ENCODE peak calls at places on chromosome 4, in nine cellular contexts. One of them, this sample, is unnamed.
A peak's percentile ranks its signal among the peaks of the same experiment; 100 is the strongest.

GRCh38 chr4:6225469-6225868 is 25.1 kb upstream of the JAKMIP1 start:
- DNase-seq in stimulated activated CD8-positive, alpha-beta memory T cell treated with anti-CD3 and anti-CD28 coated beads, Interleukin-4, amount 100 ng/mL, for 48 hours: peak; percentile 35
- DNase-seq in SK-N-DZ: no peak
- DNase-seq in amniotic stem cell: no peak
- DNase-seq in foreskin fibroblast: no peak
- DNase-seq in ovary: no peak
- DNase-seq in choroid plexus epithelial cell: peak; percentile 40
- DNase-seq in effector memory CD4-positive, alpha-beta T cell: no peak
- DNase-seq in EL: peak; percentile 14
- DNase-seq in this sample: no peak

GRCh38 chr4:102234243-102234838 is 110.9 kb downstream of the SLC39A8 start:
- DNase-seq in amniotic stem cell: no peak
- DNase-seq in ovary: no peak
- DNase-seq in SK-N-DZ: no peak
- DNase-seq in EL: no peak
- DNase-seq in stimulated activated CD8-positive, alpha-beta memory T cell treated with anti-CD3 and anti-CD28 coated beads, Interleukin-4, amount 100 ng/mL, for 48 hours: no peak
- DNase-seq in foreskin fibroblast: no peak
- DNase-seq in choroid plexus epithelial cell: no peak
- DNase-seq in effector memory CD4-positive, alpha-beta T cell: no peak
- DNase-seq in this sample: no peak

GRCh38 chr4:78720994-78721677 is 55.0 kb upstream of the BMP2K start:
- DNase-seq in EL: no peak
- DNase-seq in amniotic stem cell: no peak
- DNase-seq in effector memory CD4-positive, alpha-beta T cell: no peak
- DNase-seq in stimulated activated CD8-positive, alpha-beta memory T cell treated with anti-CD3 and anti-CD28 coated beads, Interleukin-4, amount 100 ng/mL, for 48 hours: peak; percentile 30
- DNase-seq in choroid plexus epithelial cell: no peak
- DNase-seq in foreskin fibroblast: no peak
- DNase-seq in ovary: no peak
- DNase-seq in SK-N-DZ: no peak
- DNase-seq in this sample: no peak

GRCh38 chr4:83109480-83110221 is 4.9 kb downstream of the PLAC8 start:
- DNase-seq in amniotic stem cell: no peak
- DNase-seq in choroid plexus epithelial cell: peak; percentile 18
- DNase-seq in effector memory CD4-positive, alpha-beta T cell: peak; percentile 24
- DNase-seq in foreskin fibroblast: peak; percentile 13
- DNase-seq in ovary: no peak
- DNase-seq in stimulated activated CD8-positive, alpha-beta memory T cell treated with anti-CD3 and anti-CD28 coated beads, Interleukin-4, amount 100 ng/mL, for 48 hours: peak; percentile 64
- DNase-seq in EL: peak; percentile 59
- DNase-seq in SK-N-DZ: peak; percentile 31
- DNase-seq in this sample: peak; percentile 16

GRCh38 chr4:156496797-156497196 is 474.8 kb downstream of the PDGFC start:
- DNase-seq in ovary: no peak
- DNase-seq in choroid plexus epithelial cell: peak; percentile 42
- DNase-seq in foreskin fibroblast: peak; percentile 78
- DNase-seq in amniotic stem cell: no peak
- DNase-seq in effector memory CD4-positive, alpha-beta T cell: no peak
- DNase-seq in SK-N-DZ: no peak
- DNase-seq in stimulated activated CD8-positive, alpha-beta memory T cell treated with anti-CD3 and anti-CD28 coated beads, Interleukin-4, amount 100 ng/mL, for 48 hours: no peak
- DNase-seq in EL: peak; percentile 65
- DNase-seq in this sample: no peak

GRCh38 chr4:157115613-157116340 is 39.8 kb downstream of the GLRB start:
- DNase-seq in choroid plexus epithelial cell: peak; percentile 78
- DNase-seq in effector memory CD4-positive, alpha-beta T cell: no peak
- DNase-seq in EL: peak; percentile 78
- DNase-seq in stimulated activated CD8-positive, alpha-beta memory T cell treated with anti-CD3 and anti-CD28 coated beads, Interleukin-4, amount 100 ng/mL, for 48 hours: no peak
- DNase-seq in SK-N-DZ: no peak
- DNase-seq in ovary: no peak
- DNase-seq in amniotic stem cell: peak; percentile 1
- DNase-seq in foreskin fibroblast: peak; percentile 33
- DNase-seq in this sample: no peak

GRCh38 chr4:150236626-150237025 is 158.4 kb downstream of the DCLK2 start:
- DNase-seq in stimulated activated CD8-positive, alpha-beta memory T cell treated with anti-CD3 and anti-CD28 coated beads, Interleukin-4, amount 100 ng/mL, for 48 hours: no peak
- DNase-seq in amniotic stem cell: no peak
- DNase-seq in SK-N-DZ: no peak
- DNase-seq in choroid plexus epithelial cell: no peak
- DNase-seq in ovary: no peak
- DNase-seq in EL: peak; percentile 77
- DNase-seq in foreskin fibroblast: no peak
- DNase-seq in effector memory CD4-positive, alpha-beta T cell: no peak
- DNase-seq in this sample: no peak

GRCh38 chr4:25795566-25796454 is 67.0 kb downstream of the SEL1L3 start:
- DNase-seq in stimulated activated CD8-positive, alpha-beta memory T cell treated with anti-CD3 and anti-CD28 coated beads, Interleukin-4, amount 100 ng/mL, for 48 hours: no peak
- DNase-seq in SK-N-DZ: peak; percentile 9
- DNase-seq in amniotic stem cell: peak; percentile 55
- DNase-seq in foreskin fibroblast: peak; percentile 52
- DNase-seq in choroid plexus epithelial cell: peak; percentile 78
- DNase-seq in effector memory CD4-positive, alpha-beta T cell: no peak
- DNase-seq in ovary: no peak
- DNase-seq in EL: peak; percentile 92
- DNase-seq in this sample: no peak

GRCh38 chr4:112693507-112693906 is 56.6 kb downstream of the LARP7 start:
- DNase-seq in stimulated activated CD8-positive, alpha-beta memory T cell treated with anti-CD3 and anti-CD28 coated beads, Interleukin-4, amount 100 ng/mL, for 48 hours: no peak
- DNase-seq in choroid plexus epithelial cell: no peak
- DNase-seq in effector memory CD4-positive, alpha-beta T cell: no peak
- DNase-seq in ovary: no peak
- DNase-seq in EL: no peak
- DNase-seq in SK-N-DZ: no peak
- DNase-seq in amniotic stem cell: no peak
- DNase-seq in foreskin fibroblast: no peak
- DNase-seq in this sample: no peak

GRCh38 chr4:82721819-82722423 is 76.7 kb downstream of the SCD5 start:
- DNase-seq in stimulated activated CD8-positive, alpha-beta memory T cell treated with anti-CD3 and anti-CD28 coated beads, Interleukin-4, amount 100 ng/mL, for 48 hours: peak; percentile 31
- DNase-seq in SK-N-DZ: peak; percentile 22
- DNase-seq in ovary: no peak
- DNase-seq in choroid plexus epithelial cell: peak; percentile 38
- DNase-seq in foreskin fibroblast: no peak
- DNase-seq in effector memory CD4-positive, alpha-beta T cell: no peak
- DNase-seq in amniotic stem cell: no peak
- DNase-seq in EL: peak; percentile 36
- DNase-seq in this sample: no peak

GRCh38 chr4:175703956-175704600 is 108.0 kb downstream of the GPM6A start:
- DNase-seq in SK-N-DZ: no peak
- DNase-seq in stimulated activated CD8-positive, alpha-beta memory T cell treated with anti-CD3 and anti-CD28 coated beads, Interleukin-4, amount 100 ng/mL, for 48 hours: no peak
- DNase-seq in effector memory CD4-positive, alpha-beta T cell: no peak
- DNase-seq in ovary: no peak
- DNase-seq in foreskin fibroblast: no peak
- DNase-seq in EL: no peak
- DNase-seq in choroid plexus epithelial cell: no peak
- DNase-seq in amniotic stem cell: no peak
- DNase-seq in this sample: no peak

GRCh38 chr4:182235016-182235415 is 8.2 kb upstream of the TENM3 start:
- DNase-seq in foreskin fibroblast: no peak
- DNase-seq in amniotic stem cell: no peak
- DNase-seq in SK-N-DZ: no peak
- DNase-seq in effector memory CD4-positive, alpha-beta T cell: no peak
- DNase-seq in choroid plexus epithelial cell: no peak
- DNase-seq in stimulated activated CD8-positive, alpha-beta memory T cell treated with anti-CD3 and anti-CD28 coated beads, Interleukin-4, amount 100 ng/mL, for 48 hours: no peak
- DNase-seq in EL: peak; percentile 79
- DNase-seq in ovary: no peak
- DNase-seq in this sample: no peak

GRCh38 chr4:137545461-137545861 is 13.2 kb upstream of the PCDH18 start:
- DNase-seq in choroid plexus epithelial cell: peak; percentile 94
- DNase-seq in amniotic stem cell: no peak
- DNase-seq in stimulated activated CD8-positive, alpha-beta memory T cell treated with anti-CD3 and anti-CD28 coated beads, Interleukin-4, amount 100 ng/mL, for 48 hours: no peak
- DNase-seq in ovary: peak; percentile 33
- DNase-seq in foreskin fibroblast: peak; percentile 66
- DNase-seq in EL: peak; percentile 41
- DNase-seq in SK-N-DZ: no peak
- DNase-seq in effector memory CD4-positive, alpha-beta T cell: no peak
- DNase-seq in this sample: no peak

GRCh38 chr4:14022428-14022827 is 394.9 kb upstream of the BOD1L1 start:
- DNase-seq in EL: peak; percentile 43
- DNase-seq in SK-N-DZ: no peak
- DNase-seq in effector memory CD4-positive, alpha-beta T cell: no peak
- DNase-seq in amniotic stem cell: no peak
- DNase-seq in stimulated activated CD8-positive, alpha-beta memory T cell treated with anti-CD3 and anti-CD28 coated beads, Interleukin-4, amount 100 ng/mL, for 48 hours: no peak
- DNase-seq in ovary: no peak
- DNase-seq in choroid plexus epithelial cell: peak; percentile 74
- DNase-seq in foreskin fibroblast: peak; percentile 40
- DNase-seq in this sample: no peak

GRCh38 chr4:76600447-76600846 is 165.4 kb downstream of the SHROOM3 start:
- DNase-seq in SK-N-DZ: no peak
- DNase-seq in ovary: no peak
- DNase-seq in stimulated activated CD8-positive, alpha-beta memory T cell treated with anti-CD3 and anti-CD28 coated beads, Interleukin-4, amount 100 ng/mL, for 48 hours: no peak
- DNase-seq in choroid plexus epithelial cell: no peak
- DNase-seq in EL: no peak
- DNase-seq in foreskin fibroblast: no peak
- DNase-seq in amniotic stem cell: no peak
- DNase-seq in effector memory CD4-positive, alpha-beta T cell: no peak
- DNase-seq in this sample: no peak

GRCh38 chr4:122104184-122104583 is 47.9 kb upstream of the BLTP1 start:
- DNase-seq in amniotic stem cell: no peak
- DNase-seq in ovary: no peak
- DNase-seq in effector memory CD4-positive, alpha-beta T cell: no peak
- DNase-seq in EL: no peak
- DNase-seq in foreskin fibroblast: no peak
- DNase-seq in choroid plexus epithelial cell: no peak
- DNase-seq in SK-N-DZ: no peak
- DNase-seq in stimulated activated CD8-positive, alpha-beta memory T cell treated with anti-CD3 and anti-CD28 coated beads, Interleukin-4, amount 100 ng/mL, for 48 hours: no peak
- DNase-seq in this sample: no peak